ENCODE peak calls at places on chromosome 11, in six cellular contexts. W is CD4-positive, CD25-positive, alpha-beta regulatory T cell; O is tibial nerve; E is ACHN; N is substantia nigra; D is NCI-H1436 treated with DMSO at 0.1 percent for 48 hours. B is an unnamed sample.

GRCh38 chr11:16792426-16792825 is 54.0 kb downstream of the C11orf58 start:
- DNase-seq in W (no peak), O (no peak), E (no peak), N (no peak), D (no peak), B (no peak)

GRCh38 chr11:71204294-71204693 is 48.1 kb downstream of the SHANK2 start:
- DNase-seq in W (no peak), O (no peak), E (no peak), N (no peak), D (no peak), B (no peak)

GRCh38 chr11:61482513-61482912 is 26.0 kb upstream of the LRRC10B start:
- DNase-seq in W (no peak), O (no peak), E (no peak), N (no peak), D (no peak), B (no peak)

GRCh38 chr11:13970986-13971385 is 8.5 kb downstream of the SPON1 start:
- DNase-seq in W (no peak), O (no peak), E (peak), N (no peak), D (no peak), B (no peak)

GRCh38 chr11:3753110-3753509 is 44.2 kb downstream of the NUP98 start:
- DNase-seq in W (no peak), O (no peak), E (no peak), N (no peak), D (no peak), B (no peak)

GRCh38 chr11:73226297-73227006 is 8.4 kb downstream of the P2RY2 start:
- DNase-seq in W (no peak), O (no peak), E (no peak), N (no peak), D (no peak), B (no peak)

GRCh38 chr11:82719316-82719715 is 14.3 kb downstream of the FAM181B start:
- DNase-seq in W (no peak), O (no peak), E (no peak), N (peak), D (no peak), B (peak)

GRCh38 chr11:79940165-79940564 is 499.3 kb upstream of the TENM4 start:
- DNase-seq in W (no peak), O (no peak), E (no peak), N (no peak), D (no peak), B (no peak)

GRCh38 chr11:112128483-112129121 is 35.3 kb downstream of the IL18 start:
- DNase-seq in W (no peak), O (peak), E (peak), N (no peak), D (no peak), B (peak)

GRCh38 chr11:75603791-75604736 is 42.0 kb downstream of the SERPINH1 start:
- DNase-seq in W (no peak), O (no peak), E (no peak), N (no peak), D (no peak), B (no peak)

GRCh38 chr11:27184458-27185312 is 144.1 kb downstream of the BBOX1 start:
- DNase-seq in W (no peak), O (no peak), E (no peak), N (no peak), D (no peak), B (no peak)

GRCh38 chr11:27075655-27076054 is 35.0 kb downstream of the BBOX1 start:
- DNase-seq in W (no peak), O (no peak), E (no peak), N (no peak), D (no peak), B (no peak)

GRCh38 chr11:133474461-133474860 is 57.8 kb downstream of the OPCML start:
- DNase-seq in W (no peak), O (no peak), E (no peak), N (no peak), D (no peak), B (no peak)

GRCh38 chr11:9074338-9075029 is 16.9 kb downstream of the SCUBE2 start:
- DNase-seq in W (no peak), O (no peak), E (no peak), N (no peak), D (no peak), B (no peak)

GRCh38 chr11:114617157-114618124 is 21.9 kb upstream of the NXPE4 start:
- DNase-seq in W (no peak), O (no peak), E (no peak), N (no peak), D (no peak), B (no peak)

GRCh38 chr11:121105063-121105480 is 4.0 kb downstream of the TECTA start:
- DNase-seq in W (no peak), O (peak), E (no peak), N (no peak), D (no peak), B (peak)

GRCh38 chr11:44992181-44992582 is 41.5 kb upstream of the TP53I11 start:
- DNase-seq in W (no peak), O (no peak), E (no peak), N (no peak), D (no peak), B (peak)

GRCh38 chr11:119888119-119888518 is 159.1 kb upstream of the NECTIN1 start:
- DNase-seq in W (no peak), O (no peak), E (no peak), N (no peak), D (no peak), B (no peak)

GRCh38 chr11:37505406-37505805 is 907.4 kb upstream of the RAG2 start:
- DNase-seq in W (no peak), O (no peak), E (no peak), N (no peak), D (no peak), B (no peak)

GRCh38 chr11:59689015-59689414 is 20.2 kb upstream of the PATL1 start:
- DNase-seq in W (no peak), O (no peak), E (no peak), N (no peak), D (no peak), B (no peak)

GRCh38 chr11:3058753-3059664 is 1.8 kb upstream of the CARS1 start:
- DNase-seq in W (no peak), O (no peak), E (peak), N (no peak), D (no peak), B (no peak)

GRCh38 chr11:127890026-127890611 is 697.2 kb downstream of the ETS1 start:
- DNase-seq in W (no peak), O (no peak), E (no peak), N (no peak), D (no peak), B (no peak)

GRCh38 chr11:110297726-110298297 is 1.4 kb upstream of the RDX start:
- DNase-seq in W (no peak), O (no peak), E (no peak), N (no peak), D (no peak), B (no peak)

GRCh38 chr11:111693224-111693937 is 72.8 kb downstream of the PPP2R1B start:
- DNase-seq in W (no peak), O (no peak), E (no peak), N (no peak), D (no peak), B (no peak)

GRCh38 chr11:104531075-104531474 is 367.1 kb upstream of the PDGFD start:
- DNase-seq in W (no peak), O (no peak), E (peak), N (no peak), D (no peak), B (no peak)

GRCh38 chr11:128733440-128734115 is 39.7 kb downstream of the FLI1 start:
- DNase-seq in W (no peak), O (no peak), E (no peak), N (no peak), D (no peak), B (no peak)

GRCh38 chr11:3149852-3150188 is 15.3 kb downstream of the OSBPL5 start:
- DNase-seq in W (no peak), O (no peak), E (no peak), N (no peak), D (no peak), B (no peak)

GRCh38 chr11:80155412-80156017 is 714.7 kb upstream of the TENM4 start:
- DNase-seq in W (no peak), O (no peak), E (peak), N (no peak), D (no peak), B (no peak)

GRCh38 chr11:115699733-115700132 is 195.5 kb upstream of the CADM1 start:
- DNase-seq in W (no peak), O (no peak), E (no peak), N (no peak), D (no peak), B (peak)

GRCh38 chr11:44806631-44807030 is 79.9 kb downstream of the TSPAN18 start:
- DNase-seq in W (no peak), O (no peak), E (no peak), N (no peak), D (no peak), B (no peak)

GRCh38 chr11:86041975-86042378 is 26.9 kb downstream of the PICALM start:
- DNase-seq in W (peak), O (peak), E (peak), N (peak), D (peak), B (peak)

GRCh38 chr11:43868852-43869567 is 11.6 kb upstream of the ALKBH3 start:
- DNase-seq in W (no peak), O (no peak), E (peak), N (no peak), D (no peak), B (no peak)

B was measured in NCI-H446.